ENCODE peak calls at places on chromosomes 5 and 9, in five cellular contexts. Y is stimulated activated CD4-positive, alpha-beta T cell treated with anti-CD3 and anti-CD28 coated beads, Interleukin-12 subunit alpha, Interleukin-12 subunit beta, amount 100 ng/mL, for 4 hours; U is activated T-helper 1 cell treated with anti-CD3 and anti-CD28 coated beads, Interleukin-2, amount 50 U/mL, for 16 hours; D is stromal cell of bone marrow; N is stimulated activated CD8-positive, alpha-beta memory T cell treated with anti-CD3 and anti-CD28 coated beads, Interleukin-12 subunit alpha, Interleukin-12 subunit beta, amount 100 ng/mL, for 4 hours. L is an unnamed sample.

GRCh38 chr5:34923694-34924461 is 5.5 kb upstream of the DNAJC21 start:
- DNase-seq in N (no peak), Y (no peak), D (peak; percentile 74), U (no peak), L (no peak)

GRCh38 chr5:11383506-11384095 is 520.6 kb downstream of the CTNND2 start:
- DNase-seq in N (no peak), Y (no peak), D (no peak), U (no peak), L (no peak)

GRCh38 chr9:136901516-136902258 is 15.4 kb downstream of the TRAF2 start:
- DNase-seq in D (no peak), N (peak; percentile 62), U (peak; percentile 62), Y (peak; percentile 70), L (no peak)

GRCh38 chr5:80194470-80194869 is 61.4 kb downstream of the SERINC5 start:
- DNase-seq in D (no peak), U (no peak), Y (no peak), N (no peak), L (no peak)

GRCh38 chr9:111916234-111916645 is 19.6 kb downstream of the UGCG start:
- DNase-seq in U (no peak), N (no peak), D (no peak), Y (peak; percentile 25), L (no peak)

GRCh38 chr5:174166231-174167079 is 120.9 kb downstream of the NSG2 start:
- DNase-seq in U (no peak), Y (no peak), N (no peak), D (no peak), L (no peak)

GRCh38 chr5:142186821-142187594 is 78.4 kb downstream of the NDFIP1 start:
- DNase-seq in N (no peak), Y (no peak), D (no peak), U (no peak), L (no peak)

GRCh38 chr5:172172912-172173591 is 15.0 kb downstream of the STK10 start:
- DNase-seq in N (no peak), D (no peak), Y (no peak), U (no peak), L (no peak)

GRCh38 chr5:9207820-9208418 is 338.0 kb downstream of the SEMA5A start:
- DNase-seq in N (no peak), U (no peak), Y (no peak), D (peak; percentile 21), L (no peak)

GRCh38 chr9:4508246-4508906 is 18.1 kb downstream of the SLC1A1 start:
- DNase-seq in N (no peak), D (no peak), Y (no peak), U (no peak), L (no peak)

GRCh38 chr5:159735749-159736660 is 180.3 kb upstream of the ADRA1B start:
- DNase-seq in N (no peak), U (no peak), D (no peak), Y (no peak), L (no peak)

GRCh38 chr9:104836767-104837166 is 72.8 kb downstream of the NIPSNAP3B start:
- DNase-seq in N (no peak), Y (no peak), D (no peak), U (no peak), L (no peak)

GRCh38 chr9:128494108-128494742 is 10.3 kb upstream of the GLE1 start:
- DNase-seq in D (no peak), N (no peak), U (no peak), Y (peak; percentile 5), L (no peak)

GRCh38 chr5:127804886-127805426 is 101.8 kb downstream of the CCDC192 start:
- DNase-seq in D (no peak), Y (no peak), U (no peak), N (no peak), L (no peak)

GRCh38 chr9:14212116-14212515 is 101.8 kb downstream of the NFIB start:
- DNase-seq in N (no peak), Y (no peak), D (no peak), U (no peak), L (no peak)

GRCh38 chr5:96066386-96066719 is 104.7 kb upstream of the ELL2 start:
- DNase-seq in U (no peak), D (no peak), Y (no peak), N (no peak), L (no peak)

GRCh38 chr5:82849885-82850284 is 227.3 kb downstream of the TMEM167A start:
- DNase-seq in U (no peak), Y (no peak), D (no peak), N (no peak), L (no peak)

GRCh38 chr9:81564632-81565031 is 124.7 kb downstream of the TLE1 start:
- DNase-seq in N (no peak), U (no peak), D (no peak), Y (no peak), L (no peak)

GRCh38 chr5:120151181-120151580 is 312.9 kb upstream of the PRR16 start:
- DNase-seq in N (no peak), Y (no peak), D (no peak), U (no peak), L (no peak)

GRCh38 chr9:128124451-128124850 is 3.1 kb downstream of the PTGES2 start:
- DNase-seq in N (no peak), U (no peak), D (no peak), Y (no peak), L (no peak)

GRCh38 chr5:10355071-10355889 is 1.8 kb downstream of the MARCHF6 start:
- DNase-seq in D (no peak), Y (no peak), N (no peak), U (no peak), L (no peak)

GRCh38 chr5:172902497-172903472 is 56.4 kb upstream of the RPL26L1 start:
- DNase-seq in Y (no peak), D (no peak), N (no peak), U (no peak), L (no peak)

GRCh38 chr9:105432247-105432857 is 15.5 kb upstream of the FSD1L start:
- DNase-seq in D (no peak), Y (no peak), U (no peak), N (no peak), L (no peak)

GRCh38 chr9:4430492-4431261 is 59.6 kb upstream of the SLC1A1 start:
- DNase-seq in U (no peak), Y (no peak), D (peak; percentile 10), N (no peak), L (no peak)

GRCh38 chr5:88602584-88602983 is 280.4 kb downstream of the MEF2C start:
- DNase-seq in N (no peak), U (no peak), Y (no peak), D (no peak), L (no peak)

GRCh38 chr5:73218552-73219171 is 45.7 kb downstream of the TMEM174 start:
- DNase-seq in N (no peak), D (peak; percentile 31), U (no peak), Y (no peak), L (no peak)

GRCh38 chr5:137442660-137443059 is 56.5 kb downstream of the SPOCK1 start:
- DNase-seq in N (no peak), U (no peak), D (no peak), Y (no peak), L (no peak)

GRCh38 chr9:78031271-78031825 is at the start of gene GNAQ:
- DNase-seq in U (peak; percentile 26), D (no peak), N (peak; percentile 16), Y (no peak), L (peak; percentile 35)